ENCODE peak calls at places on chromosomes 16 and 17, in seven cellular contexts. Y is GM12865; E is colonic mucosa; K is CD8-positive, alpha-beta memory T cell; D is fibroblast of the aortic adventitia; T is AG04449; O is body of pancreas. H is an unnamed sample.

GRCh38 chr16:23836404-23837291 is 865 bp downstream of the PRKCB start:
- DNase-seq in Y (peak), E (peak), K (peak), D (no peak), T (no peak), O (no peak), H (peak)

GRCh38 chr16:11042205-11042604 is 97.8 kb downstream of the CLEC16A start:
- DNase-seq in Y (no peak), E (no peak), K (no peak), D (no peak), T (no peak), O (no peak), H (no peak)

GRCh38 chr16:66474750-66475199 is 47.7 kb downstream of the BEAN1 start:
- DNase-seq in Y (peak), E (no peak), K (peak), D (no peak), T (no peak), O (no peak), H (no peak)

GRCh38 chr16:82452002-82452741 is 174.6 kb upstream of the CDH13 start:
- DNase-seq in Y (no peak), E (no peak), K (no peak), D (no peak), T (no peak), O (no peak), H (no peak)

GRCh38 chr17:49146620-49147306 is 14.2 kb downstream of the B4GALNT2 start:
- DNase-seq in Y (no peak), E (no peak), K (no peak), D (peak), T (peak), O (no peak), H (peak)

GRCh38 chr16:4109250-4109736 is 6.9 kb downstream of the ADCY9 start:
- DNase-seq in Y (no peak), E (no peak), K (no peak), D (no peak), T (no peak), O (peak), H (no peak)

GRCh38 chr16:49602201-49603041 is 228.8 kb downstream of the C16orf78 start:
- DNase-seq in Y (no peak), E (peak), K (no peak), D (no peak), T (no peak), O (no peak), H (no peak)

GRCh38 chr16:2902337-2903130 is 9.2 kb upstream of the FLYWCH1 start:
- DNase-seq in Y (no peak), E (no peak), K (no peak), D (no peak), T (no peak), O (no peak), H (no peak)

GRCh38 chr16:56734429-56734828 is 4.5 kb downstream of the NUP93 start:
- DNase-seq in Y (no peak), E (no peak), K (no peak), D (no peak), T (no peak), O (no peak), H (no peak)
- H3K4me3 ChIP-seq in Y (no peak), E (no peak), K (no peak), D (no peak), T (no peak), O (no peak), H (no peak)

DNA sequence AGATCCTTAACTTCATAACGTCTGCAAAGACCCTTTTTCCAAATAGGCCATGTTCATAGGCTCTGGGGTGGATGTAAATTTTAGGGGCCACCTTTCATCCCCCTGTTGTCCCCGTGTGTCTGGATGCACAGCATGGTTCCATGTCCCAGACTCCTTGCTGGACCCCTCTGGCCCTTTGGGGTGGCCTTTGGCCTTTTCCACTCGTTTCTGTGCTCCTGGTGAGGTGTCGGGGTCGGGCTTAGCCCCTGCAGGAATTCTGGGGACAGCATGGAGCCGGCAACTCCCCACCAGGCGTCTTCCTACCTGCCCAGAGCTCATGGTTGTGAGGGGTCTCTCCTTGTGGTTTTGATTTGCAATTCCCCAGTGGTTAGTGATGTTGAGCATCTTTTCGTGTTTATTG is 183.5 kb downstream of the SEC14L1 start:
- DNase-seq in Y (no peak), E (peak), K (no peak), D (no peak), T (no peak), O (no peak), H (no peak)
- H3K4me3 ChIP-seq in Y (peak), E (no peak), K (peak), D (no peak), T (peak), O (no peak), H (peak)

GRCh38 chr17:36089888-36090836 is at the start of gene CCL3:
- DNase-seq in Y (peak), E (no peak), K (no peak), D (no peak), T (no peak), O (peak), H (no peak)
- H3K4me3 ChIP-seq in Y (peak), E (no peak), K (no peak), D (no peak), T (no peak), O (no peak), H (no peak)

DNA sequence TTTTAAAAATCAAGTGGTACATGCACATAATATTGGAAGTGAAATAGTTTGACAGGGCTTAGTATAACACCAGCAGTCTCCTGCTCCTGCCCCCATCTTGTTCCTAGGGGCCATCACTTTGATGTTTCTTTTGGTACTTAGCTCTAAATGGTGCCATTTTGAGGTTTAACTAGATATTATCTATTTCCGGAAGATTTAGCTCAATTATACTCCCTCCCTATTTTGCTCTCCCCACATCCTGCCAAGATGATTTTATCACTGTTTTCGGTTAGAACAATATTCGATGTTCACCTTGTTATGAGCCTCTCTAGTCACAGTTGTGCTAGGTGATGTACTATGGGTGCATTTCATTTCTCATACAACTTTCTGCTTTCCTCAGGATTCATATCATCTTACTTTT is 20.0 kb upstream of the SLC35G3 start:
- DNase-seq in Y (no peak), E (no peak), K (peak), D (no peak), T (no peak), O (no peak), H (no peak)
- H3K4me3 ChIP-seq in Y (no peak), E (no peak), K (peak), D (no peak), T (no peak), O (no peak), H (no peak)

DNA sequence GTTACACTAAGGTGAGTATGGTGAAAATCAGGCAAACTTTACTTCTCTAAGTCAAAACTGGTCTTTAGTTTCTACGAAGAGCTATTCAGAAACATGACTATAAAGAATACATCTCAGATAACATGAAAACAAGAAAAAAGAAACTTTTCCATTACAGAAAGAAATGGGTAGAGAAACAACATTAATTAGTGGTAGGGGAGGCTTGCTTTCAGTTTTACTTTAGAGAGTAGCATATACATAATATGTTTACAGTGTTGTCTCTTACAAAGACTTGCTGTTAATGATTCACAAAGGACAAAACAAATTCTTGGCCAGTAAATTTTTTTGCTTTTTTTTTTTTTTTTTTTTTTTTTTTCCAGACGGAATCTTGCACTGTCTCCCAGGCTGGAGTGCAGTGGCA is 34.2 kb downstream of the CRLF3 start:
- DNase-seq in Y (no peak), E (no peak), K (no peak), D (no peak), T (no peak), O (no peak), H (no peak)
- H3K4me3 ChIP-seq in Y (no peak), E (no peak), K (no peak), D (no peak), T (no peak), O (no peak), H (no peak)

GRCh38 chr17:56672195-56672594 is 78.7 kb downstream of the NOG start:
- DNase-seq in Y (no peak), E (no peak), K (no peak), D (no peak), T (no peak), O (no peak), H (no peak)
- H3K4me3 ChIP-seq in Y (no peak), E (no peak), K (no peak), D (no peak), T (no peak), O (no peak), H (no peak)

GRCh38 chr17:8019161-8019560 is 16.7 kb downstream of the GUCY2D start:
- DNase-seq in Y (no peak), E (no peak), K (no peak), D (no peak), T (no peak), O (no peak), H (no peak)

GRCh38 chr17:8020251-8020650 is 17.8 kb downstream of the GUCY2D start:
- DNase-seq in Y (no peak), E (no peak), K (no peak), D (no peak), T (no peak), O (no peak), H (no peak)

GRCh38 chr17:8016632-8017424 is 14.4 kb downstream of the GUCY2D start:
- DNase-seq in Y (peak), E (peak), K (no peak), D (peak), T (no peak), O (peak), H (no peak)

GRCh38 chr17:8019665-8020064 is 17.2 kb downstream of the GUCY2D start:
- DNase-seq in Y (peak), E (no peak), K (no peak), D (peak), T (no peak), O (no peak), H (peak)

GRCh38 chr17:8018436-8018835 is 16.0 kb downstream of the GUCY2D start:
- DNase-seq in Y (no peak), E (no peak), K (no peak), D (no peak), T (no peak), O (no peak), H (no peak)
- H3K4me3 ChIP-seq in Y (no peak), E (no peak), K (no peak), D (no peak), T (no peak), O (no peak), H (no peak)

GRCh38 chr17:31313982-31314787 is at the start of gene EVI2B:
- DNase-seq in Y (peak), E (no peak), K (no peak), D (peak), T (no peak), O (peak), H (peak)
- H3K4me3 ChIP-seq in Y (peak), E (peak), K (peak), D (no peak), T (no peak), O (no peak), H (peak)

GRCh38 chr17:44119062-44119461 is 4.4 kb downstream of the HDAC5 start:
- DNase-seq in Y (no peak), E (no peak), K (no peak), D (no peak), T (no peak), O (no peak), H (no peak)

GRCh38 chr17:44119798-44120197 is 3.6 kb downstream of the HDAC5 start:
- DNase-seq in Y (no peak), E (no peak), K (no peak), D (no peak), T (no peak), O (no peak), H (no peak)

GRCh38 chr17:44121997-44122824 is 1.2 kb downstream of the HDAC5 start:
- DNase-seq in Y (no peak), E (no peak), K (no peak), D (no peak), T (no peak), O (no peak), H (no peak)

GRCh38 chr17:44122825-44123355 is 551 bp downstream of the HDAC5 start:
- DNase-seq in Y (peak), E (no peak), K (peak), D (no peak), T (no peak), O (no peak), H (no peak)

GRCh38 chr17:44121206-44121605 is 2.2 kb downstream of the HDAC5 start:
- DNase-seq in Y (no peak), E (no peak), K (no peak), D (no peak), T (no peak), O (no peak), H (no peak)
- H3K4me3 ChIP-seq in Y (no peak), E (no peak), K (no peak), D (peak), T (no peak), O (no peak), H (no peak)

DNA sequence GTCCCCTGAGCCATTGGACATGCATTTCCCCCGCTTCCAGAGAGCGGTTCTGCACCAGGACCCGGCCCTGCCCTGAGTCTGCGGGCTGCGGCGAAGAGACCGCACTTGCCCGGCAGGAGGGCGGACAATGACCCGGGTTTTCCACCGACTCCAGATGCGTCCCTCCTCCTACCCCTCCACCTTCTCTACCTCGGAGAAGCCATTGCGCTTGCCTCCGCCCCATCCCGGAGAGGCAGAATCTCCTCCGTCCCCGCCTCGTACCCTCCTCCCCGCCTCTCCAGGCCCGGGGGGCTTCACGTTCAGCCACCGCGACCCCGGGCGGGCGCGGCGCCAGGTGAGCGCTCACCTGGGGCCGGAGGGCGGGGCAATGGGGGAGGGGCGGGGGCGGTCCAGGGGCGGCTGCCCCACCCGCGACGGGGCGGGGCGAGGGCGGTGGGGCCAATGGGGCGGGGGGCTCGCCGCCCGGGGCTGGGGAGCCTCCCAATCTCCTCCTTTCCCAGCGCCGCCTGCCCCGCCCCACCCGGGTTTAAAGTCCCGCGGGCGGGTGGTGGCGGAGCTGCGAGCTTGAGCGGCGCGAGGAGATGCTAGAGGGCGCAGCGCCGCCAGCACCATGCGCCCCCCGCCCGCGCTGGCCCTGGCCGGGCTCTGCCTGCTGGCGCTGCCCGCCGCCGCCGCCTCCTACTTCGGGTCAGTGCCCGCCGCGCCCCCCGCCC is at the start of gene WNT9B:
- DNase-seq in Y (no peak), E (peak), K (no peak), D (no peak), T (no peak), O (peak), H (peak)
- H3K4me3 ChIP-seq in Y (no peak), E (no peak), K (no peak), D (peak), T (peak), O (peak), H (peak)

H was measured in MG63.